ENCODE peak calls at places on chromosomes 7 and 10, in seven cellular contexts. One of them, this sample, is unnamed.

GRCh38 chr7:74544706-74545469 is 91.2 kb downstream of the GTF2IRD1 start:
- DNase-seq in amniotic stem cell: no peak
- DNase-seq in naive B cell: no peak
- DNase-seq in HTR-8/SVneo: no peak
- DNase-seq in MV-4-11: peak; percentile 89
- DNase-seq in kidney glomerular epithelial cell: no peak
- DNase-seq in ovary: no peak
- DNase-seq in this sample: no peak

GRCh38 chr7:17105701-17106100 is 192.8 kb upstream of the AHR start:
- DNase-seq in amniotic stem cell: no peak
- DNase-seq in kidney glomerular epithelial cell: no peak
- DNase-seq in HTR-8/SVneo: no peak
- DNase-seq in ovary: no peak
- DNase-seq in MV-4-11: no peak
- DNase-seq in naive B cell: no peak
- DNase-seq in this sample: no peak

GRCh38 chr10:50550291-50550839 is 73.4 kb downstream of the SGMS1 start:
- DNase-seq in MV-4-11: no peak
- DNase-seq in ovary: peak; percentile 50
- DNase-seq in amniotic stem cell: no peak
- DNase-seq in HTR-8/SVneo: no peak
- DNase-seq in kidney glomerular epithelial cell: no peak
- DNase-seq in naive B cell: no peak
- DNase-seq in this sample: no peak

GRCh38 chr7:24851791-24852190 is 94.5 kb upstream of the GSDME start:
- DNase-seq in HTR-8/SVneo: peak; percentile 40
- DNase-seq in amniotic stem cell: no peak
- DNase-seq in MV-4-11: no peak
- DNase-seq in naive B cell: no peak
- DNase-seq in kidney glomerular epithelial cell: peak; percentile 12
- DNase-seq in ovary: no peak
- DNase-seq in this sample: no peak

GRCh38 chr7:134605978-134606923 is 40.4 kb upstream of the BPGM start:
- DNase-seq in naive B cell: peak; percentile 48
- DNase-seq in HTR-8/SVneo: peak; percentile 50
- DNase-seq in MV-4-11: peak; percentile 28
- DNase-seq in ovary: peak; percentile 66
- DNase-seq in amniotic stem cell: peak; percentile 47
- DNase-seq in kidney glomerular epithelial cell: peak; percentile 50
- DNase-seq in this sample: peak; percentile 87

GRCh38 chr7:155878674-155879073 is 66.4 kb upstream of the SHH start:
- DNase-seq in naive B cell: no peak
- DNase-seq in HTR-8/SVneo: no peak
- DNase-seq in kidney glomerular epithelial cell: no peak
- DNase-seq in MV-4-11: no peak
- DNase-seq in amniotic stem cell: no peak
- DNase-seq in ovary: no peak
- DNase-seq in this sample: no peak

GRCh38 chr7:153657182-153657800 is 394.9 kb upstream of the DPP6 start:
- DNase-seq in kidney glomerular epithelial cell: no peak
- DNase-seq in amniotic stem cell: no peak
- DNase-seq in ovary: no peak
- DNase-seq in MV-4-11: no peak
- DNase-seq in naive B cell: no peak
- DNase-seq in HTR-8/SVneo: no peak
- DNase-seq in this sample: no peak

GRCh38 chr7:28125381-28126046 is 55.1 kb downstream of the JAZF1 start:
- DNase-seq in ovary: no peak
- DNase-seq in kidney glomerular epithelial cell: no peak
- DNase-seq in HTR-8/SVneo: no peak
- DNase-seq in naive B cell: no peak
- DNase-seq in MV-4-11: no peak
- DNase-seq in amniotic stem cell: no peak
- DNase-seq in this sample: peak; percentile 68

GRCh38 chr7:100726998-100727761 is 6.2 kb upstream of the ZAN start:
- DNase-seq in HTR-8/SVneo: no peak
- DNase-seq in kidney glomerular epithelial cell: no peak
- DNase-seq in naive B cell: no peak
- DNase-seq in MV-4-11: no peak
- DNase-seq in ovary: no peak
- DNase-seq in amniotic stem cell: peak; percentile 64
- DNase-seq in this sample: no peak

GRCh38 chr7:55177068-55177530 is 158.3 kb downstream of the EGFR start:
- DNase-seq in kidney glomerular epithelial cell: no peak
- DNase-seq in ovary: no peak
- DNase-seq in MV-4-11: no peak
- DNase-seq in naive B cell: no peak
- DNase-seq in amniotic stem cell: no peak
- DNase-seq in HTR-8/SVneo: no peak
- DNase-seq in this sample: peak; percentile 56

GRCh38 chr10:55091691-55092328 is 290.8 kb upstream of the PCDH15 start:
- DNase-seq in amniotic stem cell: no peak
- DNase-seq in MV-4-11: no peak
- DNase-seq in kidney glomerular epithelial cell: peak; percentile 22
- DNase-seq in HTR-8/SVneo: no peak
- DNase-seq in naive B cell: no peak
- DNase-seq in ovary: no peak
- DNase-seq in this sample: no peak

This sample was measured in sciatic nerve.